ENCODE peak calls at places on chromosomes 7 and 10, in six cellular contexts. T is endothelial cell, F is AG04450, J is GM13976, V is BJ, O is neural progenitor cell. A is an unnamed sample.

GRCh38 chr10:128734161-128734560 is 607.9 kb upstream of the MKI67 start:
- DNase-seq in T (no peak), F (no peak), J (no peak), V (no peak), O (no peak), A (no peak)

GRCh38 chr10:60914676-60915075 is 29.3 kb downstream of the RHOBTB1 start:
- DNase-seq in T (no peak), F (peak), J (no peak), V (peak), O (no peak), A (no peak)

GRCh38 chr7:66454600-66455225 is 174.0 kb upstream of the KCTD7 start:
- DNase-seq in T (no peak), F (no peak), J (no peak), V (no peak), O (no peak), A (no peak)

GRCh38 chr10:8396675-8397074 is 342.2 kb downstream of the GATA3 start:
- DNase-seq in T (no peak), F (no peak), J (no peak), V (no peak), O (no peak), A (no peak)

GRCh38 chr7:86991844-86992243 is 67.6 kb downstream of the ELAPOR2 start:
- DNase-seq in T (no peak), F (no peak), J (no peak), V (peak), O (no peak), A (no peak)

GRCh38 chr10:99685232-99686041 is 26.1 kb downstream of the ENTPD7 start:
- DNase-seq in T (no peak), F (no peak), J (peak), V (no peak), O (no peak), A (no peak)

GRCh38 chr10:43931308-43931930 is 282.7 kb upstream of the ZNF32 start:
- DNase-seq in T (no peak), F (peak), J (no peak), V (peak), O (no peak), A (no peak)

GRCh38 chr7:36286688-36287087 is 103.0 kb upstream of the ANLN start:
- DNase-seq in T (no peak), F (no peak), J (no peak), V (no peak), O (no peak), A (no peak)

GRCh38 chr10:90424730-90425129 is 433.1 kb downstream of the HTR7 start:
- DNase-seq in T (no peak), F (no peak), J (no peak), V (no peak), O (no peak), A (no peak)

GRCh38 chr7:69749994-69750393 is 151.7 kb downstream of the AUTS2 start:
- DNase-seq in T (no peak), F (no peak), J (no peak), V (no peak), O (no peak), A (no peak)

GRCh38 chr10:91901784-91902677 is 7.3 kb downstream of the FGFBP3 start:
- DNase-seq in T (no peak), F (peak), J (no peak), V (peak), O (no peak), A (peak)

GRCh38 chr10:114519306-114519669 is 115.0 kb upstream of the AFAP1L2 start:
- DNase-seq in T (no peak), F (no peak), J (no peak), V (no peak), O (no peak), A (no peak)

GRCh38 chr10:20233423-20233822 is 417.2 kb downstream of the PLXDC2 start:
- DNase-seq in T (no peak), F (no peak), J (no peak), V (no peak), O (peak), A (no peak)

GRCh38 chr7:77309714-77310220 is 106.4 kb downstream of the GSAP start:
- DNase-seq in T (no peak), F (no peak), J (no peak), V (no peak), O (no peak), A (no peak)

GRCh38 chr7:138000081-138000701 is 1.7 kb downstream of the CREB3L2 start:
- DNase-seq in T (no peak), F (peak), J (no peak), V (peak), O (peak), A (no peak)

GRCh38 chr7:107201795-107202450 is 33.1 kb downstream of the HBP1 start:
- DNase-seq in T (peak), F (no peak), J (peak), V (no peak), O (peak), A (peak)

GRCh38 chr7:141356096-141356495 is 195.1 kb upstream of the AGK start:
- DNase-seq in T (no peak), F (no peak), J (no peak), V (no peak), O (no peak), A (no peak)

GRCh38 chr10:120944586-120945125 is 93.5 kb downstream of the WDR11 start:
- DNase-seq in T (no peak), F (no peak), J (no peak), V (no peak), O (no peak), A (no peak)

GRCh38 chr10:116849271-116850057 is at the start of gene ENO4:
- DNase-seq in T (peak), F (peak), J (peak), V (peak), O (peak), A (peak)

GRCh38 chr7:79730971-79731370 is 277.5 kb upstream of the MAGI2 start:
- DNase-seq in T (no peak), F (no peak), J (no peak), V (no peak), O (no peak), A (no peak)

GRCh38 chr7:133910761-133911160 is 216.4 kb upstream of the LRGUK start:
- DNase-seq in T (no peak), F (no peak), J (no peak), V (no peak), O (no peak), A (no peak)

GRCh38 chr7:123647106-123647730 is 8.4 kb upstream of the LMOD2 start:
- DNase-seq in T (no peak), F (no peak), J (no peak), V (no peak), O (no peak), A (no peak)

GRCh38 chr10:33335800-33336605 is 1.5 kb upstream of the NRP1 start:
- DNase-seq in T (peak), F (no peak), J (peak), V (no peak), O (peak), A (no peak)

GRCh38 chr10:32048282-32048681 is 7.9 kb downstream of the KIF5B start:
- DNase-seq in T (no peak), F (no peak), J (no peak), V (no peak), O (no peak), A (no peak)

GRCh38 chr7:366171-366916 is 76.4 kb downstream of the FOXL3 start:
- DNase-seq in T (no peak), F (no peak), J (no peak), V (no peak), O (no peak), A (no peak)

GRCh38 chr10:80046629-80047441 is 31.6 kb upstream of the TMEM254 start:
- DNase-seq in T (peak), F (peak), J (peak), V (no peak), O (peak), A (peak)

GRCh38 chr7:157464111-157464970 is 127.5 kb downstream of the DNAJB6 start:
- DNase-seq in T (no peak), F (no peak), J (no peak), V (no peak), O (peak), A (no peak)

GRCh38 chr10:61942997-61943457 is 41.5 kb downstream of the ARID5B start:
- DNase-seq in T (no peak), F (no peak), J (no peak), V (peak), O (no peak), A (no peak)

GRCh38 chr10:69709366-69709941 is 79.4 kb downstream of the FAM241B start:
- DNase-seq in T (no peak), F (no peak), J (no peak), V (no peak), O (no peak), A (no peak)

GRCh38 chr10:69704231-69704630 is 74.2 kb downstream of the FAM241B start:
- DNase-seq in T (no peak), F (no peak), J (no peak), V (no peak), O (no peak), A (no peak)

GRCh38 chr10:69703256-69703655 is 73.2 kb downstream of the FAM241B start:
- DNase-seq in T (no peak), F (no peak), J (no peak), V (no peak), O (no peak), A (no peak)

DNA sequence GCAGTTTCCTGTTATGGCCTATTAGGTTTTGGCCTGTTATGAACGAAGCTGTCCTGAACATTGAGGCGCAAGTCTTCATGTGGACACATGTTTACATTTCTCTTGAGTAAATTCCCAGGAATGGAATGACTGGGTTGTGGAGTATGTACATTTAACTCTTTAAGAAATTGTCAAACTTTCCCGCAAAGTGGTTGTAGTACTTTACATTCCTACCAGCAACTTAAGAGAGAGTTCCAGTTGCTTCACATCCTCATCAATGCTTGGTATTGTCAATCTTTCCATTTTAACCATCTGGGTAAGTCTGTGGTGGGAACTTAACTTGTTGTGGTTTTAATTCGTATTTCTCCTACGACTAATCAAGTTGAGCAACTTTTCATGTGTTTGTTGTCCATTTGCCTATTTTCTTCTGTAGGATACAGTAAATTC is 73.7 kb downstream of the FAM241B start:
- DNase-seq in T (no peak), F (peak), J (no peak), V (peak), O (no peak), A (no peak)
- TF ChIP-seq CTCF in T (no peak), F (no peak), J (no peak), V (no peak), O (no peak), A (no peak)

DNA sequence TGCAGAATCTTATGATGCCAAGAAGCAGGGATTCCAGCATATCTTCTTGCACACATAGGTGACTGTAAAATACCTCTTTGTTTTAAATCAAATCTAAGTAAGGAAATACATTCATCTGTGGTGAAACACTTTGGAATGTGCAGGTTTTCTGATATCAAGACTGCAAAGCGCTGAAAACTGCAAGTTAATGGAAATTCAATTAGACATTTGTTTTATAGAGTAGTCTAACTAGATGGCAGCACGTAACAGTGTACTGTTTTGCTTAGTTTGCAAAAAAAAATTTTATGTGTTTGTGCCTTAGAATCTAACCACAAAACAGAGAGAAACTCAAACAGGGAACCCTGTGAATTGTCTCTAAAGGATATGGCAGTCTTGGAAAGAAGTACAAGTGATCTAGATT is 259.2 kb downstream of the HDAC9 start:
- DNase-seq in T (no peak), F (no peak), J (no peak), V (no peak), O (no peak), A (no peak)
- TF ChIP-seq CTCF in T (no peak), F (no peak), J (no peak), V (peak), O (no peak), A (no peak)

GRCh38 chr10:101493249-101493648 is 94.8 kb downstream of the POLL start:
- DNase-seq in T (no peak), F (no peak), J (no peak), V (no peak), O (no peak), A (no peak)

GRCh38 chr10:101492814-101493213 is 95.2 kb downstream of the POLL start:
- DNase-seq in T (no peak), F (no peak), J (no peak), V (no peak), O (no peak), A (no peak)

GRCh38 chr10:101493782-101494281 is 94.2 kb downstream of the POLL start:
- DNase-seq in T (no peak), F (no peak), J (no peak), V (no peak), O (no peak), A (no peak)

GRCh38 chr10:101494650-101495049 is 93.4 kb downstream of the POLL start:
- DNase-seq in T (no peak), F (no peak), J (no peak), V (no peak), O (no peak), A (no peak)

GRCh38 chr10:101495324-101495925 is 92.6 kb downstream of the POLL start:
- DNase-seq in T (no peak), F (no peak), J (no peak), V (no peak), O (peak), A (no peak)
- TF ChIP-seq CTCF in T (no peak), F (peak), J (no peak), V (peak), O (peak), A (no peak)

DNA sequence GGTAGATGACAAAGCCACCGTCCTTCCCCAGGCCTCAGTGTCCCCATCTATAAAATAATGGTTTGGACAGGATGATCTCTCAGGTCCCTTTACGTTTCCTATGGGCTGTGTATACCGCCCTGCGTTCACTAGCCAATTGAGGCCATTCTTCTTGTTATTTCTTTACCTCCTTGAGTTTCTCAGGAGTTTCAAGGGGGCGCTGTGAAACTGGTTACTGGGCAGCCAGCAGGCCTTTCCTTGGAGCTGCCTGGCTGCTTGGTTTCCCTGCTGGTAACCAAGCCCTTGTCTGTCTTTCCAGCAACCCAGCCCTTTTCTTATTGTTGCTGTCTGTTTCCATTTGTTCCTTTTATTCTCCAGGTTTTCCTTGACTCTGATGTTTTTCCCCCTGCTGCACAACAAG is 26.9 kb downstream of the FGF8 start:
- DNase-seq in T (peak), F (no peak), J (no peak), V (no peak), O (peak), A (no peak)
- TF ChIP-seq CTCF in T (no peak), F (no peak), J (no peak), V (no peak), O (peak), A (no peak)

DNA sequence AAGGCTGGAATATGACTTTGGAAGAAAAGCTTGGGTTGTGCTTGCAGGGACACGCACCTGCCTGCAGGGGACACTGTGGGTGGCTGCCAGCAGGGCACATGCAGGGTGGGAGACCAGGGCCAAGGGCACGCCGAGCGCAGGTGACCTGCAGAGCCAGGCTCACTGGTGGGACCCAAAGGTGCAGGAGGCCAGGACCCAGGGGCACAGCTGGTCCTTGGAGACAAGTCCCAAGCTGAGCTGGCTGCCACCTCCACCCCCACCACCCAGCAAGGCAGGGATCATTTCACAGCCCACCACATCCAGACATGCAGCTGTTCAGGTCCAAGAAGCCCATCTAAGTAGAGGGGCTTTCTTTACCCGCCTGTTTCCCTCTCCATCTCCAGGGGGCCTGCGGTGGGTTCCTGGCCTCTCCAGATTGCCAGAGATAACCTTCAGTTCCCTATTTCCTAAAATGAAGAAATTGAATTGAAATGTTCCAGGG is 13.8 kb upstream of the CLIP2 start:
- DNase-seq in T (peak), F (no peak), J (no peak), V (no peak), O (peak), A (peak)
- TF ChIP-seq CTCF in T (peak), F (peak), J (peak), V (peak), O (peak), A (peak)